ENCODE peak calls at places on chromosomes 16 and 17, in seven cellular contexts. S is SW 1271, A is cerebellar nuclear complex, G is memory B cell, T is tibial nerve, C is AG09309, I is T-cell. K is an unnamed sample.

GRCh38 chr17:79651751-79652150 is 40.9 kb upstream of the RBFOX3 start:
- DNase-seq in S (no peak), A (no peak), G (no peak), T (no peak), C (no peak), I (no peak), K (no peak)

GRCh38 chr17:74950207-74950606 is 14.5 kb downstream of the OTOP3 start:
- DNase-seq in S (no peak), A (no peak), G (no peak), T (no peak), C (no peak), I (no peak), K (no peak)

GRCh38 chr17:17028878-17029535 is 13.2 kb upstream of the MPRIP start:
- DNase-seq in S (no peak), A (no peak), G (no peak), T (no peak), C (no peak), I (no peak), K (no peak)

GRCh38 chr17:58328195-58329034 is at the start of gene TSPOAP1:
- DNase-seq in S (no peak), A (no peak), G (peak), T (no peak), C (no peak), I (peak), K (no peak)

GRCh38 chr16:4515611-4516233 is 22.9 kb downstream of the CDIP1 start:
- DNase-seq in S (no peak), A (no peak), G (no peak), T (no peak), C (no peak), I (no peak), K (no peak)

GRCh38 chr16:2235234-2235651 is 1.0 kb upstream of the DNASE1L2 start:
- DNase-seq in S (no peak), A (no peak), G (no peak), T (no peak), C (no peak), I (no peak), K (no peak)

GRCh38 chr16:84559311-84559932 is 55.0 kb upstream of the MEAK7 start:
- DNase-seq in S (no peak), A (no peak), G (no peak), T (no peak), C (no peak), I (no peak), K (no peak)

GRCh38 chr16:80606221-80606766 is 65.5 kb downstream of the DYNLRB2 start:
- DNase-seq in S (no peak), A (no peak), G (no peak), T (no peak), C (no peak), I (no peak), K (no peak)

GRCh38 chr16:57301126-57301817 is 16.8 kb upstream of the PLLP start:
- DNase-seq in S (no peak), A (no peak), G (no peak), T (peak), C (no peak), I (no peak), K (no peak)

GRCh38 chr16:25006504-25007055 is 8.6 kb downstream of the ARHGAP17 start:
- DNase-seq in S (no peak), A (no peak), G (no peak), T (peak), C (no peak), I (no peak), K (no peak)

GRCh38 chr16:51359141-51359960 is 208.3 kb upstream of the SALL1 start:
- DNase-seq in S (no peak), A (no peak), G (no peak), T (peak), C (no peak), I (no peak), K (peak)

GRCh38 chr16:72042157-72042660 is 12.1 kb upstream of the HP start:
- DNase-seq in S (no peak), A (no peak), G (no peak), T (no peak), C (no peak), I (no peak), K (no peak)

GRCh38 chr16:2964416-2965223 is 545 bp downstream of the KREMEN2 start:
- DNase-seq in S (peak), A (no peak), G (peak), T (no peak), C (no peak), I (peak), K (no peak)

GRCh38 chr16:83068686-83069085 is 441.9 kb downstream of the CDH13 start:
- DNase-seq in S (no peak), A (no peak), G (no peak), T (no peak), C (peak), I (no peak), K (peak)

GRCh38 chr16:86764551-86764950 is 186.2 kb downstream of the FOXL1 start:
- DNase-seq in S (no peak), A (no peak), G (no peak), T (no peak), C (no peak), I (no peak), K (no peak)

GRCh38 chr16:89031715-89032659 is 55.0 kb upstream of the CBFA2T3 start:
- DNase-seq in S (no peak), A (no peak), G (peak), T (peak), C (no peak), I (peak), K (peak)

GRCh38 chr17:63842173-63842539 is 329 bp downstream of the SMARCD2 start:
- DNase-seq in S (peak), A (no peak), G (no peak), T (no peak), C (no peak), I (no peak), K (peak)

GRCh38 chr16:89880477-89881367 is 7.3 kb downstream of the TCF25 start:
- DNase-seq in S (no peak), A (no peak), G (no peak), T (no peak), C (no peak), I (no peak), K (no peak)

GRCh38 chr17:49603720-49604119 is 28.0 kb downstream of the NXPH3 start:
- DNase-seq in S (no peak), A (no peak), G (no peak), T (no peak), C (no peak), I (no peak), K (no peak)

GRCh38 chr16:57647136-57647875 is 18.9 kb downstream of the ADGRG1 start:
- DNase-seq in S (no peak), A (no peak), G (no peak), T (no peak), C (no peak), I (no peak), K (no peak)

GRCh38 chr16:275786-276232 is at the start of gene RGS11:
- DNase-seq in S (no peak), A (no peak), G (no peak), T (no peak), C (no peak), I (no peak), K (no peak)

GRCh38 chr17:37300683-37301082 is 75.1 kb upstream of the C17orf78 start:
- DNase-seq in S (no peak), A (no peak), G (no peak), T (no peak), C (no peak), I (no peak), K (no peak)

GRCh38 chr17:11921296-11921695 is 76.0 kb downstream of the ZNF18 start:
- DNase-seq in S (no peak), A (no peak), G (no peak), T (no peak), C (no peak), I (no peak), K (no peak)

GRCh38 chr17:13477180-13477611 is 124.5 kb downstream of the HS3ST3A1 start:
- DNase-seq in S (no peak), A (no peak), G (no peak), T (no peak), C (peak), I (no peak), K (no peak)

GRCh38 chr17:75894049-75894742 is 2.6 kb downstream of the TRIM65 start:
- DNase-seq in S (no peak), A (no peak), G (no peak), T (no peak), C (no peak), I (no peak), K (no peak)

GRCh38 chr17:9256944-9257629 is 235.8 kb downstream of the NTN1 start:
- DNase-seq in S (no peak), A (no peak), G (no peak), T (no peak), C (peak), I (no peak), K (no peak)

GRCh38 chr16:85202631-85203461 is 90.6 kb upstream of the CIBAR2 start:
- DNase-seq in S (no peak), A (no peak), G (no peak), T (peak), C (peak), I (no peak), K (peak)

GRCh38 chr17:39872700-39873099 is 4.7 kb downstream of the ZPBP2 start:
- DNase-seq in S (no peak), A (no peak), G (no peak), T (no peak), C (peak), I (no peak), K (no peak)

GRCh38 chr17:8005357-8005756 is 2.9 kb downstream of the GUCY2D start:
- DNase-seq in S (no peak), A (no peak), G (no peak), T (no peak), C (no peak), I (no peak), K (no peak)

GRCh38 chr16:5905935-5906334 is 808.3 kb upstream of the EEF2KMT start:
- DNase-seq in S (no peak), A (no peak), G (no peak), T (no peak), C (no peak), I (no peak), K (no peak)

GRCh38 chr17:82194765-82195164 is 17.9 kb downstream of the CCDC57 start:
- DNase-seq in S (no peak), A (no peak), G (no peak), T (no peak), C (no peak), I (no peak), K (no peak)

GRCh38 chr17:7029659-7030058 is 6.2 kb upstream of the SLC16A13 start:
- DNase-seq in S (no peak), A (no peak), G (no peak), T (no peak), C (no peak), I (no peak), K (peak)

GRCh38 chr17:28878981-28879380 is 18.6 kb downstream of the FLOT2 start:
- DNase-seq in S (peak), A (no peak), G (no peak), T (no peak), C (no peak), I (no peak), K (no peak)

GRCh38 chr16:58032710-58033293 is 7.2 kb downstream of the MMP15 start:
- DNase-seq in S (no peak), A (no peak), G (no peak), T (no peak), C (no peak), I (no peak), K (peak)

GRCh38 chr17:83181991-83182619 is 102.7 kb downstream of the METRNL start:
- DNase-seq in S (no peak), A (no peak), G (no peak), T (peak), C (no peak), I (no peak), K (no peak)

GRCh38 chr16:66134875-66135274 is 231.6 kb upstream of the CDH5 start:
- DNase-seq in S (no peak), A (no peak), G (no peak), T (no peak), C (no peak), I (no peak), K (no peak)